ENCODE peak calls at places on chromosomes 4 and X, in four cellular contexts. One of them, this sample, is unnamed.

GRCh38 chrX:10350221-10350620 is 193.4 kb downstream of the CLCN4 start:
- DNase-seq in HL-60: no peak
- DNase-seq in K562: no peak
- DNase-seq in GM12878: no peak
- DNase-seq in this sample: no peak

GRCh38 chr4:38491854-38492478 is 172.0 kb upstream of the KLF3 start:
- DNase-seq in GM12878: no peak
- DNase-seq in K562: no peak
- DNase-seq in HL-60: no peak
- DNase-seq in this sample: no peak

GRCh38 chrX:93420090-93420489 is 253.3 kb downstream of the NAP1L3 start:
- DNase-seq in GM12878: no peak
- DNase-seq in HL-60: no peak
- DNase-seq in K562: no peak
- DNase-seq in this sample: no peak

GRCh38 chr4:67658302-67658701 is 42.7 kb downstream of the UBA6 start:
- DNase-seq in GM12878: no peak
- DNase-seq in K562: no peak
- DNase-seq in HL-60: no peak
- DNase-seq in this sample: no peak

GRCh38 chr4:163492951-163493504 is 1.5 kb upstream of the TMA16 start:
- DNase-seq in GM12878: no peak
- DNase-seq in K562: peak
- DNase-seq in HL-60: no peak
- DNase-seq in this sample: no peak

GRCh38 chr4:24655326-24655725 is 71.0 kb upstream of the DHX15 start:
- DNase-seq in GM12878: no peak
- DNase-seq in HL-60: no peak
- DNase-seq in K562: no peak
- DNase-seq in this sample: no peak

GRCh38 chrX:103356897-103357296 is 591 bp downstream of the TCEAL9 start:
- DNase-seq in GM12878: no peak
- DNase-seq in K562: peak
- DNase-seq in HL-60: no peak
- DNase-seq in this sample: no peak

GRCh38 chr4:94827481-94828110 is 69.8 kb downstream of the BMPR1B start:
- DNase-seq in K562: peak
- DNase-seq in HL-60: no peak
- DNase-seq in GM12878: no peak
- DNase-seq in this sample: no peak

GRCh38 chr4:5220028-5220427 is 168.7 kb downstream of the STK32B start:
- DNase-seq in K562: no peak
- DNase-seq in GM12878: no peak
- DNase-seq in HL-60: no peak
- DNase-seq in this sample: no peak

GRCh38 chr4:177455591-177455990 is 13.4 kb upstream of the AGA start:
- DNase-seq in GM12878: no peak
- DNase-seq in HL-60: no peak
- DNase-seq in K562: peak
- DNase-seq in this sample: no peak

GRCh38 chrX:19578956-19579355 is 63.6 kb upstream of the MAP3K15 start:
- DNase-seq in K562: no peak
- DNase-seq in HL-60: no peak
- DNase-seq in GM12878: no peak
- DNase-seq in this sample: no peak

GRCh38 chrX:2425281-2426071 is 75.3 kb downstream of the DHRSX start:
- DNase-seq in GM12878: no peak
- DNase-seq in K562: no peak
- DNase-seq in HL-60: no peak
- DNase-seq in this sample: no peak

GRCh38 chrX:3407785-3408184 is 61.3 kb upstream of the MXRA5 start:
- DNase-seq in K562: no peak
- DNase-seq in GM12878: no peak
- DNase-seq in HL-60: no peak
- DNase-seq in this sample: no peak

GRCh38 chr4:173752610-173753009 is 222.6 kb upstream of the HAND2 start:
- DNase-seq in K562: peak
- DNase-seq in HL-60: peak
- DNase-seq in GM12878: no peak
- DNase-seq in this sample: no peak

GRCh38 chr4:152825336-152825735 is 45.6 kb downstream of the ARFIP1 start:
- DNase-seq in K562: no peak
- DNase-seq in HL-60: no peak
- DNase-seq in GM12878: no peak
- DNase-seq in this sample: no peak
- TF ChIP-seq SPI1 in K562: no peak
- TF ChIP-seq SPI1 in HL-60: no peak
- TF ChIP-seq SPI1 in GM12878: no peak
- TF ChIP-seq SPI1 in this sample: no peak

GRCh38 chr4:47485047-47485692 is at the start of gene ATP10D:
- DNase-seq in HL-60: peak
- DNase-seq in GM12878: peak
- DNase-seq in K562: peak
- DNase-seq in this sample: peak
- TF ChIP-seq SPI1 in HL-60: peak
- TF ChIP-seq SPI1 in GM12878: peak
- TF ChIP-seq SPI1 in K562: no peak
- TF ChIP-seq SPI1 in this sample: peak

GRCh38 chr4:36343501-36343900 is 62.1 kb downstream of the DTHD1 start:
- DNase-seq in K562: no peak
- DNase-seq in GM12878: no peak
- DNase-seq in HL-60: no peak
- DNase-seq in this sample: no peak

GRCh38 chr4:36351082-36351666 is 69.8 kb downstream of the DTHD1 start:
- DNase-seq in K562: peak
- DNase-seq in HL-60: no peak
- DNase-seq in GM12878: peak
- DNase-seq in this sample: no peak

GRCh38 chr4:36349904-36350554 is 68.6 kb downstream of the DTHD1 start:
- DNase-seq in HL-60: no peak
- DNase-seq in K562: no peak
- DNase-seq in GM12878: no peak
- DNase-seq in this sample: no peak

DNA sequence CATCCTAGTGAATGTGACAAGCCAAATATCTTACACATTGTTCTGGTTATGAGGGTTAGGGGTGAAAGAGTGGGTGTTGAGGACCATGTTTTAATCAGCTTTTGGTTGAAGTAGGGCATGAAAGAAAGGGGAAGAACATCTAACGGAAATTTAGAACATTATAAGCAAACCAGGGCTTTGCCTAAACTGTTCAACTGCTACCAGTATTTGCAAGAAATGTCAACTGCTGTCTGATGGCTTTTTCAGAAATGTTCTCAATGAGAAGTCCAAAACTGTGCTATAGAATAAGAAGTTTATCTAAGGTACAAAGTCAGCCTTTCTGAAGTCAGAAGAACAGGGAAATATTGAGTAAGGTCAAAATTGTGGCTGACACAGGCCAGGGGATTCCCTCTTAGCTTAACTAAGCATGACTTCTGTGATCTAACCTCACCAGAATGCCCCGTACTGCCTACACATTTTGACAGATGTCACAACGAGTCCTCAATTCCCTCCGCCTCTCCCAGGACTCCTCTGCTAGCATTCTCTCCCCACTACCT is 67.1 kb downstream of the DTHD1 start:
- DNase-seq in HL-60: no peak
- DNase-seq in GM12878: peak
- DNase-seq in K562: no peak
- DNase-seq in this sample: peak
- TF ChIP-seq SPI1 in HL-60: no peak
- TF ChIP-seq SPI1 in GM12878: no peak
- TF ChIP-seq SPI1 in K562: no peak
- TF ChIP-seq SPI1 in this sample: no peak

DNA sequence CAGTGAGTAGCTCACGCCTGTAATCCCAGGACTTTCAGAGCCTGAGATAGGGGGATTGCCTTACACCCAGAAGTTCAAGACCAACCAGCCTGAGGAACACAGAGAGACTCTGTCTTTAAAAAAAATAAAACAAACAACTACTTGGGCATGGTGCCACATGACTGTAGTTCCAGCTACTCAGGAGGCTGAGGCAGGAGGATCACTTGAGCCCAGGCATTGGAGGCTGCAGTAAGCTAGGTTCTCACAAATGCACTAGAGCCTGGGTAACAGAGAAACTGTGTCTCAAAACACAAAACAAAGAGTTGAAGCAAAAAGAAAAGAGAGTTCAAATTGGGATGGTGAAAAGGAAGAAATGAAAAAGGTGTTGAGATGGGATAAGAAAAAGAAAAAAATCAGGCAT is 10.8 kb downstream of the CAMK2D start:
- DNase-seq in GM12878: no peak
- DNase-seq in HL-60: no peak
- DNase-seq in K562: no peak
- DNase-seq in this sample: no peak
- TF ChIP-seq SPI1 in GM12878: no peak
- TF ChIP-seq SPI1 in HL-60: no peak
- TF ChIP-seq SPI1 in K562: no peak
- TF ChIP-seq SPI1 in this sample: no peak

DNA sequence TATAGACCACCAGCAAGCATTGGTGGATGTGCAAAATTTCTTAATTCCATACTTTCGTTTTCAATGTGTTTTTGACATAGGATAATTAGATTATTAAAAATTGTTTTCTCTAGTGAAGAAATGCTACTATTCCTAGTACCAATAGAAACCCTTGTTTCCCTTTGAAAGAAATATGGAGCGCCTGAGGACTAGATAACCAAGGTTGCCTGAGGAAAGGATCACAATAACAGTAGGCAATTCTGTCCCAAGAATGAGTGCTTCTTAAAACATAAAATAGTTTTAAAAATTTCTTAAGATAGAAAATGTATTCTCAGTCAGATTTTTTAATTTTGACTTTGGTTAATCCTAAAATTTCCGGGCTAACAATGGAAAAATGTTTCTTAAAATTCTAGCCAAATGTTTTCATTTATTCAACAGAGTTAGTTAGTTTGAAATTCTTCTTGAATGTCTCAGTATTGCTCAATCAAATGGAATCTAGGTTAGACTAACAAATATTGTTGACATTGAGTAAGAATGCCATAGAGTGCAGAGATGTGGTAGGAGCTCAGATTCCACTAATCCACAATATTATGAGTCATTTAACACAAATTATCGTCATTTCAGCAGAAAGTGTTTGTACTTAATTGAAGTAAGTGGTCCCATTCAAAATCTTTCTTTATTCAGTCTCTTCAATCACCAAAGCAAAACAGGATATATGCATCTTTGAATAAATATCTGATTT is 666.0 kb downstream of the GRID2 start:
- DNase-seq in GM12878: no peak
- DNase-seq in HL-60: no peak
- DNase-seq in K562: no peak
- DNase-seq in this sample: no peak
- TF ChIP-seq SPI1 in GM12878: no peak
- TF ChIP-seq SPI1 in HL-60: no peak
- TF ChIP-seq SPI1 in K562: no peak
- TF ChIP-seq SPI1 in this sample: no peak

GRCh38 chr4:88264338-88264737 is 20.0 kb downstream of the PPM1K start:
- DNase-seq in K562: no peak
- DNase-seq in HL-60: no peak
- DNase-seq in GM12878: no peak
- DNase-seq in this sample: no peak
- TF ChIP-seq SPI1 in K562: no peak
- TF ChIP-seq SPI1 in HL-60: no peak
- TF ChIP-seq SPI1 in GM12878: no peak
- TF ChIP-seq SPI1 in this sample: no peak

GRCh38 chr4:3462790-3463415 is at the start of gene DOK7:
- DNase-seq in HL-60: no peak
- DNase-seq in GM12878: no peak
- DNase-seq in K562: no peak
- DNase-seq in this sample: no peak
- TF ChIP-seq SPI1 in HL-60: no peak
- TF ChIP-seq SPI1 in GM12878: no peak
- TF ChIP-seq SPI1 in K562: no peak
- TF ChIP-seq SPI1 in this sample: no peak

GRCh38 chr4:6538586-6538985 is 36.4 kb upstream of the MAN2B2 start:
- DNase-seq in K562: no peak
- DNase-seq in GM12878: no peak
- DNase-seq in HL-60: no peak
- DNase-seq in this sample: no peak
- TF ChIP-seq SPI1 in K562: no peak
- TF ChIP-seq SPI1 in GM12878: no peak
- TF ChIP-seq SPI1 in HL-60: no peak
- TF ChIP-seq SPI1 in this sample: no peak

GRCh38 chrX:105752334-105752733 is 70.0 kb upstream of the NRK start:
- DNase-seq in HL-60: no peak
- DNase-seq in K562: no peak
- DNase-seq in GM12878: no peak
- DNase-seq in this sample: no peak
- TF ChIP-seq SPI1 in HL-60: no peak
- TF ChIP-seq SPI1 in K562: no peak
- TF ChIP-seq SPI1 in GM12878: no peak
- TF ChIP-seq SPI1 in this sample: no peak

GRCh38 chrX:149508467-149508866 is 3.4 kb upstream of the IDS start:
- DNase-seq in K562: no peak
- DNase-seq in HL-60: no peak
- DNase-seq in GM12878: no peak
- DNase-seq in this sample: no peak
- TF ChIP-seq SPI1 in K562: no peak
- TF ChIP-seq SPI1 in HL-60: no peak
- TF ChIP-seq SPI1 in GM12878: no peak
- TF ChIP-seq SPI1 in this sample: no peak

This sample was measured in GM12891.